ENCODE peak calls at places on chromosomes 3 and 15, in eight cellular contexts. N is GM20000, I is NB4, P is right lobe of liver, Y is mammary epithelial cell, R is ovary, C is tibial artery, T is kidney epithelial cell. M is an unnamed sample.
A peak's percentile ranks its signal among the peaks of the same experiment; 100 is the strongest.

GRCh38 chr3:119294889-119295769 is 946 bp downstream of the ARHGAP31 start:
- DNase-seq in N (peak; percentile 50), I (peak; percentile 61), P (peak; percentile 50), Y (peak; percentile 37), R (peak; percentile 39), C (peak; percentile 36), T (no peak), M (peak; percentile 37)

GRCh38 chr3:57256844-57257243 is 29.3 kb downstream of the APPL1 start:
- DNase-seq in N (no peak), I (no peak), P (no peak), Y (no peak), R (no peak), C (no peak), T (no peak), M (no peak)

GRCh38 chr3:130380398-130380797 is 34.9 kb downstream of the COL6A5 start:
- DNase-seq in N (no peak), I (no peak), P (no peak), Y (no peak), R (no peak), C (no peak), T (no peak), M (no peak)

GRCh38 chr15:49037546-49037940 is 8.7 kb downstream of the SECISBP2L start:
- DNase-seq in N (no peak), I (no peak), P (no peak), Y (no peak), R (no peak), C (no peak), T (no peak), M (no peak)

GRCh38 chr3:23923786-23924185 is 6.9 kb downstream of the RPL15 start:
- DNase-seq in N (no peak), I (no peak), P (no peak), Y (no peak), R (no peak), C (no peak), T (peak; percentile 82), M (no peak)

GRCh38 chr3:56469141-56469540 is 874 bp upstream of the ERC2 start:
- DNase-seq in N (no peak), I (no peak), P (no peak), Y (no peak), R (no peak), C (no peak), T (no peak), M (no peak)

GRCh38 chr3:16103472-16103871 is 71.0 kb upstream of the GALNT15 start:
- DNase-seq in N (no peak), I (no peak), P (no peak), Y (no peak), R (no peak), C (peak; percentile 68), T (no peak), M (no peak)

GRCh38 chr3:67901681-67902080 is 247.3 kb upstream of the SUCLG2 start:
- DNase-seq in N (no peak), I (peak; percentile 1), P (no peak), Y (no peak), R (no peak), C (no peak), T (no peak), M (no peak)

GRCh38 chr15:83653639-83654378 is at the start of gene ADAMTSL3:
- DNase-seq in N (no peak), I (no peak), P (peak; percentile 87), Y (peak; percentile 48), R (peak; percentile 68), C (peak; percentile 64), T (no peak), M (no peak)

GRCh38 chr3:52291508-52292181 is 4.0 kb downstream of the GLYCTK start:
- DNase-seq in N (peak; percentile 71), I (peak; percentile 48), P (peak; percentile 49), Y (no peak), R (peak; percentile 57), C (no peak), T (no peak), M (peak; percentile 40)

GRCh38 chr3:80618295-80619256 is 850.8 kb upstream of the ROBO1 start:
- DNase-seq in N (no peak), I (no peak), P (no peak), Y (no peak), R (no peak), C (no peak), T (no peak), M (no peak)

GRCh38 chr3:138921316-138922292 is 25.3 kb downstream of the FOXL2 start:
- DNase-seq in N (no peak), I (no peak), P (no peak), Y (peak; percentile 78), R (no peak), C (no peak), T (peak; percentile 81), M (no peak)

GRCh38 chr15:22978691-22979068 is 1.5 kb downstream of the CYFIP1 start:
- DNase-seq in N (no peak), I (peak; percentile 10), P (no peak), Y (no peak), R (no peak), C (no peak), T (no peak), M (no peak)

GRCh38 chr3:172536505-172536904 is 13.3 kb upstream of the TNFSF10 start:
- DNase-seq in N (no peak), I (no peak), P (no peak), Y (no peak), R (no peak), C (no peak), T (no peak), M (no peak)

GRCh38 chr3:38119802-38120689 is 16.9 kb downstream of the ACAA1 start:
- DNase-seq in N (no peak), I (no peak), P (peak; percentile 16), Y (no peak), R (peak; percentile 8), C (peak; percentile 14), T (no peak), M (no peak)

GRCh38 chr3:12541625-12542024 is 3.7 kb downstream of the MKRN2OS start:
- DNase-seq in N (no peak), I (no peak), P (peak; percentile 32), Y (peak; percentile 16), R (peak; percentile 20), C (no peak), T (no peak), M (no peak)

DNA sequence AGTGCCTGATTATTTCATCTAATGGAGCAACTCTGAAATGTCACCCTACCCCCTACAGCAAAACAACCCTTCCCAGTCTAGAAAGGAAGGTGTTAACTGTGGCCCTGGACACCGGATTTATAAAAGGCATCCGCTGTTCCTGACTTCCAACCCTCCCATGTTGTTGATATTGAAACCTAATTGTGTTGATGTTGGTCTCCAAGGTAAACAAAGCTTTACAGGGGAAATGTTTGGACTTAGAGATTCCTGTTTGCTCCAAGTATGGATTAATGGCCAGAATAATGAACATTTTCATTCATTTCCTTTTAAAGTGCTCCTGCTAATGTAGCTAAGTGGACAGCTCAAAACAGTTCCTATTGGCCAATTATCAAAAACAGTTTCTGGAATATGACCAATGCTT is 19.4 kb upstream of the LMCD1 start:
- DNase-seq in N (no peak), I (no peak), P (no peak), Y (no peak), R (no peak), C (no peak), T (no peak), M (no peak)
- TF ChIP-seq CTCF in N (no peak), I (no peak), P (no peak), Y (no peak), R (no peak), C (no peak), T (no peak), M (no peak)

GRCh38 chr3:3307491-3307890 is 128.0 kb upstream of the CRBN start:
- DNase-seq in N (no peak), I (no peak), P (no peak), Y (no peak), R (no peak), C (no peak), T (no peak), M (no peak)
- TF ChIP-seq CTCF in N (no peak), I (no peak), P (no peak), Y (no peak), R (no peak), C (no peak), T (no peak), M (no peak)

GRCh38 chr3:101544181-101544850 is 17.4 kb upstream of the TRMT10C start:
- DNase-seq in N (no peak), I (no peak), P (no peak), Y (no peak), R (no peak), C (no peak), T (no peak), M (no peak)
- TF ChIP-seq CTCF in N (no peak), I (no peak), P (no peak), Y (peak; percentile 46), R (no peak), C (no peak), T (peak; percentile 20), M (no peak)

GRCh38 chr3:111012388-111013248 is 59.0 kb upstream of the NECTIN3 start:
- DNase-seq in N (no peak), I (peak; percentile 2), P (peak; percentile 37), Y (peak; percentile 31), R (no peak), C (no peak), T (no peak), M (no peak)
- TF ChIP-seq CTCF in N (no peak), I (no peak), P (peak; percentile 52), Y (peak; percentile 48), R (no peak), C (no peak), T (no peak), M (no peak)

DNA sequence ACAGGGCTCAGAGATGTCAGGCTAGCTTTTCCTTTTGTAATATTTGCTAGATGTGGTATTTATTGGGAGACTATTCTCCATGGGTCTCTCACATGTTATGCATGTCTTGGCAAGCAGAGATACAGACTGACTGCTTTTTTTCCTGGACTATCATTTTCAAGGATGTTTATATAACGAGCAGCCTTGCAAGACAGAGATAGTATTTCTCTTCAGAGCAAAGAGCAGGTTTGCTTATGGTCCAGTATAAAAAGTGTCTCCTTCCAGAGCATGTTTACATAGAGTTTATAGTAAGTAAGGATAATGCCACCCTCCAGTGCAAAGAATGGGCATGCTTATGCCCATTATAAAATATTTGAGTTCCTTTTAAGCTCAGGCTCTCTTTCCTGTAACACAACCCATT is 24.6 kb downstream of the GTF2E1 start:
- DNase-seq in N (no peak), I (no peak), P (no peak), Y (no peak), R (no peak), C (no peak), T (no peak), M (no peak)
- TF ChIP-seq CTCF in N (no peak), I (no peak), P (no peak), Y (no peak), R (no peak), C (no peak), T (no peak), M (no peak)

DNA sequence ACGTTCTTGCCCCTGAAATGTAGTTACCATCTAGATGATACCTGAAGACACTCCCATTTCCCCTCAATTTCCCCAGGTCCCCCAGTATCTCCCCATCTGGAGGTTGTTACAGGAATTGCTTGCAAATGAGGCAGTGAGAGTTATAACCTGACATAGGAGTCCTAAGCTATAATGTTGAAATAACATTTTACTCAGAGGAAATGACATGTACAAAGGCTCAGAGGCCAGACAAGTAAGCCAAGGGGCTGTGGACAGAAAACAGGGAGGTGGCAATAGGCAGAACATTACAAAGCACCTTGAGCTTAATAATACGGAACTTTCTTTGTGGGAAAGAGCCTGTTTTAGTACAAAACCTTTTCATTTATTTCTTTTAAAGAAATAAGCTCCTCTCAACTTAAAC is 171.9 kb downstream of the FRMD5 start:
- DNase-seq in N (no peak), I (no peak), P (no peak), Y (no peak), R (no peak), C (no peak), T (no peak), M (no peak)
- TF ChIP-seq CTCF in N (no peak), I (no peak), P (no peak), Y (no peak), R (no peak), C (no peak), T (no peak), M (no peak)